ENCODE peak calls at places on chromosomes 2 and 18, in seven cellular contexts. One of them, this sample, is unnamed.

GRCh38 chr2:238551091-238551490 is 124.4 kb downstream of the ASB1 start:
- DNase-seq in IMR-90: no peak
- DNase-seq in trophoblast cell: peak
- DNase-seq in mesendoderm: no peak
- DNase-seq in H9: no peak
- DNase-seq in mesenchymal stem cell: no peak
- DNase-seq in neuronal stem cell: no peak
- DNase-seq in this sample: no peak

GRCh38 chr2:180720861-180721260 is 259.5 kb upstream of the UBE2E3 start:
- DNase-seq in IMR-90: no peak
- DNase-seq in trophoblast cell: no peak
- DNase-seq in mesendoderm: no peak
- DNase-seq in H9: no peak
- DNase-seq in mesenchymal stem cell: no peak
- DNase-seq in neuronal stem cell: no peak
- DNase-seq in this sample: no peak

GRCh38 chr2:239052046-239052445 is 204.2 kb downstream of the TWIST2 start:
- DNase-seq in IMR-90: no peak
- DNase-seq in trophoblast cell: no peak
- DNase-seq in mesendoderm: no peak
- DNase-seq in H9: no peak
- DNase-seq in mesenchymal stem cell: no peak
- DNase-seq in neuronal stem cell: no peak
- DNase-seq in this sample: no peak

GRCh38 chr2:68282814-68283812 is 30.8 kb upstream of the PPP3R1 start:
- DNase-seq in IMR-90: peak
- DNase-seq in trophoblast cell: no peak
- DNase-seq in mesendoderm: peak
- DNase-seq in H9: no peak
- DNase-seq in mesenchymal stem cell: peak
- DNase-seq in neuronal stem cell: no peak
- DNase-seq in this sample: no peak

GRCh38 chr2:120991401-120991800 is 255.7 kb downstream of the GLI2 start:
- DNase-seq in IMR-90: no peak
- DNase-seq in trophoblast cell: no peak
- DNase-seq in mesendoderm: no peak
- DNase-seq in H9: no peak
- DNase-seq in mesenchymal stem cell: no peak
- DNase-seq in neuronal stem cell: no peak
- DNase-seq in this sample: no peak

GRCh38 chr2:105888625-105889024 is 143.9 kb downstream of the NCK2 start:
- DNase-seq in IMR-90: no peak
- DNase-seq in trophoblast cell: no peak
- DNase-seq in mesendoderm: peak
- DNase-seq in H9: no peak
- DNase-seq in mesenchymal stem cell: no peak
- DNase-seq in neuronal stem cell: no peak
- DNase-seq in this sample: no peak

GRCh38 chr18:35159782-35160181 is 81.1 kb upstream of the ZNF397 start:
- DNase-seq in IMR-90: no peak
- DNase-seq in trophoblast cell: no peak
- DNase-seq in mesendoderm: no peak
- DNase-seq in H9: no peak
- DNase-seq in mesenchymal stem cell: no peak
- DNase-seq in neuronal stem cell: no peak
- DNase-seq in this sample: no peak

GRCh38 chr2:67880291-67880761 is 182.5 kb downstream of the C1D start:
- DNase-seq in IMR-90: peak
- DNase-seq in trophoblast cell: peak
- DNase-seq in mesendoderm: peak
- DNase-seq in H9: no peak
- DNase-seq in mesenchymal stem cell: no peak
- DNase-seq in neuronal stem cell: no peak
- DNase-seq in this sample: no peak

GRCh38 chr2:33210626-33211025 is 263.9 kb downstream of the LTBP1 start:
- DNase-seq in IMR-90: peak
- DNase-seq in trophoblast cell: no peak
- DNase-seq in mesendoderm: peak
- DNase-seq in H9: no peak
- DNase-seq in mesenchymal stem cell: peak
- DNase-seq in neuronal stem cell: no peak
- DNase-seq in this sample: no peak

GRCh38 chr2:28586864-28587263 is 91.0 kb downstream of the PLB1 start:
- DNase-seq in IMR-90: no peak
- DNase-seq in trophoblast cell: no peak
- DNase-seq in mesendoderm: no peak
- DNase-seq in H9: no peak
- DNase-seq in mesenchymal stem cell: no peak
- DNase-seq in neuronal stem cell: no peak
- DNase-seq in this sample: no peak

GRCh38 chr2:12555012-12555645 is 161.6 kb upstream of the TRIB2 start:
- DNase-seq in IMR-90: peak
- DNase-seq in trophoblast cell: no peak
- DNase-seq in mesendoderm: peak
- DNase-seq in H9: no peak
- DNase-seq in mesenchymal stem cell: peak
- DNase-seq in neuronal stem cell: no peak
- DNase-seq in this sample: no peak

GRCh38 chr18:79963658-79964329 is 649 bp upstream of the HSBP1L1 start:
- DNase-seq in IMR-90: no peak
- DNase-seq in trophoblast cell: no peak
- DNase-seq in mesendoderm: no peak
- DNase-seq in H9: no peak
- DNase-seq in mesenchymal stem cell: no peak
- DNase-seq in neuronal stem cell: no peak
- DNase-seq in this sample: no peak

GRCh38 chr18:31099490-31100230 is 2.6 kb downstream of the DSC2 start:
- DNase-seq in IMR-90: no peak
- DNase-seq in trophoblast cell: no peak
- DNase-seq in mesendoderm: peak
- DNase-seq in H9: no peak
- DNase-seq in mesenchymal stem cell: no peak
- DNase-seq in neuronal stem cell: no peak
- DNase-seq in this sample: no peak

GRCh38 chr18:76384114-76384790 is 110.8 kb downstream of the ZNF516 start:
- DNase-seq in IMR-90: no peak
- DNase-seq in trophoblast cell: no peak
- DNase-seq in mesendoderm: no peak
- DNase-seq in H9: no peak
- DNase-seq in mesenchymal stem cell: no peak
- DNase-seq in neuronal stem cell: no peak
- DNase-seq in this sample: no peak

GRCh38 chr2:33134086-33134763 is 187.5 kb downstream of the LTBP1 start:
- DNase-seq in IMR-90: peak
- DNase-seq in trophoblast cell: peak
- DNase-seq in mesendoderm: no peak
- DNase-seq in H9: no peak
- DNase-seq in mesenchymal stem cell: peak
- DNase-seq in neuronal stem cell: peak
- DNase-seq in this sample: no peak

GRCh38 chr2:38214209-38214717 is 138.3 kb upstream of the CYP1B1 start:
- DNase-seq in IMR-90: no peak
- DNase-seq in trophoblast cell: no peak
- DNase-seq in mesendoderm: peak
- DNase-seq in H9: no peak
- DNase-seq in mesenchymal stem cell: peak
- DNase-seq in neuronal stem cell: peak
- DNase-seq in this sample: no peak

GRCh38 chr2:38690499-38691420 is 24.8 kb downstream of the GALM start:
- DNase-seq in IMR-90: peak
- DNase-seq in trophoblast cell: peak
- DNase-seq in mesendoderm: peak
- DNase-seq in H9: no peak
- DNase-seq in mesenchymal stem cell: peak
- DNase-seq in neuronal stem cell: no peak
- DNase-seq in this sample: no peak

GRCh38 chr2:239064253-239064652 is 216.4 kb downstream of the TWIST2 start:
- DNase-seq in IMR-90: no peak
- DNase-seq in trophoblast cell: no peak
- DNase-seq in mesendoderm: no peak
- DNase-seq in H9: no peak
- DNase-seq in mesenchymal stem cell: no peak
- DNase-seq in neuronal stem cell: no peak
- DNase-seq in this sample: no peak

GRCh38 chr18:61876899-61877298 is 15.9 kb downstream of the RNF152 start:
- DNase-seq in IMR-90: no peak
- DNase-seq in trophoblast cell: no peak
- DNase-seq in mesendoderm: no peak
- DNase-seq in H9: no peak
- DNase-seq in mesenchymal stem cell: no peak
- DNase-seq in neuronal stem cell: no peak
- DNase-seq in this sample: no peak

DNA sequence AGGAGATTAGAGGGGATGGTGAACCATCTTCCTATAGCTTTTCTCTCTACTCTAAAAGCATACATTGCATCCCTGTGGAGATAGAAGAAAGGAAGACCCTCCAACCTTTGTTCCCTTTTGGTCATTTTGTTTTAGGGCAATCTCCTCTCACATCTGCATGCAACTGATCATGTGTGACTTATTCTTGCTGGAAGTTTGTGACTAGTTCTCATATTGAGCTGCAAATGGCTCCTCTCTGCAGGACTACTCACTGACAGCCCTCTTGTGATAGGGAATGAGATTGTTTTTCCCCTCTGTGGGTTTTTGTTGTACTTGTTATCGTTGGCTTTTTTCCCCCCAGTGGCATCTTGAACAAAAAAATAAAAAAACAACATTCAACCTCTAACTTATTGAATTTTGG is 416.0 kb upstream of the CNTNAP5 start:
- DNase-seq in IMR-90: no peak
- DNase-seq in trophoblast cell: no peak
- DNase-seq in mesendoderm: peak
- DNase-seq in H9: no peak
- DNase-seq in mesenchymal stem cell: no peak
- DNase-seq in neuronal stem cell: peak
- DNase-seq in this sample: no peak
- H3K4ac ChIP-seq in IMR-90: no peak
- H3K4ac ChIP-seq in trophoblast cell: no peak
- H3K4ac ChIP-seq in mesendoderm: no peak
- H3K4ac ChIP-seq in H9: no peak
- H3K4ac ChIP-seq in mesenchymal stem cell: no peak
- H3K4ac ChIP-seq in neuronal stem cell: no peak
- H3K4ac ChIP-seq in this sample: no peak

DNA sequence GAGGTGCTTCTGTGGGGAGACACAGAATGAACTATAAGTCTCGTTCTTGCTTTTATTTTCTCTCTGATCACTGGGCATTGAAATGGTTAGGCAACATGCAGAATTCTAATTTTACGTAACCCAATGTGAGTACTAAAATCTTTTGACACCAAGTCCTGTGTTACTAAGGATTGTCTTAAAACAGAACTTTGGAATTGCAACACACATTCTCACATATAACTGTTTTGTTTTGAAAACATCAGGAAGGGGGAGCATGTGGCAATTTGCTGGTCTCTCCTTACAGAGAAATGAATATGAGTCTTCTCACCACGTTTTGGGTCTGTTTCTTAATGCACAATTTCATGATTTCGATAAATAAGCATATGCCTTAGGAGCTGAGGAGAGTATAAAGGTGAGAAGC is 23.6 kb upstream of the SULT1C4 start:
- DNase-seq in IMR-90: no peak
- DNase-seq in trophoblast cell: no peak
- DNase-seq in mesendoderm: no peak
- DNase-seq in H9: no peak
- DNase-seq in mesenchymal stem cell: peak
- DNase-seq in neuronal stem cell: no peak
- DNase-seq in this sample: no peak
- H3K4ac ChIP-seq in IMR-90: no peak
- H3K4ac ChIP-seq in trophoblast cell: no peak
- H3K4ac ChIP-seq in mesendoderm: peak
- H3K4ac ChIP-seq in H9: no peak
- H3K4ac ChIP-seq in mesenchymal stem cell: no peak
- H3K4ac ChIP-seq in neuronal stem cell: no peak
- H3K4ac ChIP-seq in this sample: no peak

GRCh38 chr2:190668892-190669291 is 20.0 kb downstream of the NAB1 start:
- DNase-seq in IMR-90: no peak
- DNase-seq in trophoblast cell: no peak
- DNase-seq in mesendoderm: no peak
- DNase-seq in H9: no peak
- DNase-seq in mesenchymal stem cell: no peak
- DNase-seq in neuronal stem cell: no peak
- DNase-seq in this sample: no peak
- H3K4ac ChIP-seq in IMR-90: no peak
- H3K4ac ChIP-seq in trophoblast cell: no peak
- H3K4ac ChIP-seq in mesendoderm: no peak
- H3K4ac ChIP-seq in H9: no peak
- H3K4ac ChIP-seq in mesenchymal stem cell: no peak
- H3K4ac ChIP-seq in neuronal stem cell: no peak
- H3K4ac ChIP-seq in this sample: no peak

GRCh38 chr18:5865521-5865920 is 29.8 kb downstream of the TMEM200C start:
- DNase-seq in IMR-90: no peak
- DNase-seq in trophoblast cell: no peak
- DNase-seq in mesendoderm: no peak
- DNase-seq in H9: no peak
- DNase-seq in mesenchymal stem cell: no peak
- DNase-seq in neuronal stem cell: no peak
- DNase-seq in this sample: no peak
- H3K4ac ChIP-seq in IMR-90: no peak
- H3K4ac ChIP-seq in trophoblast cell: no peak
- H3K4ac ChIP-seq in mesendoderm: no peak
- H3K4ac ChIP-seq in H9: no peak
- H3K4ac ChIP-seq in mesenchymal stem cell: no peak
- H3K4ac ChIP-seq in neuronal stem cell: no peak
- H3K4ac ChIP-seq in this sample: no peak